ENCODE peak calls at places on chromosome 21, in four cellular contexts. J is lower lobe of right lung; U is body of pancreas; Q is natural killer cell treated with Interleukin-12 subunit alpha and Interleukin-12 subunit beta and Interleukin-15 and Interleukin-18, amount 100 ng/mL, for 72 hours. O is an unnamed sample.

GRCh38 chr21:45296638-45297037 is 8.9 kb upstream of the POFUT2 start:
- DNase-seq in J (no peak), U (no peak), Q (no peak), O (no peak)

GRCh38 chr21:35394634-35395369 is 345.7 kb upstream of the RUNX1 start:
- DNase-seq in J (no peak), Q (peak; percentile 65), U (no peak), O (no peak)

GRCh38 chr21:33844104-33844889 is 71.3 kb downstream of the ATP5PO start:
- DNase-seq in J (no peak), U (peak; percentile 44), Q (no peak), O (no peak)

GRCh38 chr21:14981246-14981645 is 83.6 kb downstream of the NRIP1 start:
- DNase-seq in J (no peak), Q (no peak), U (no peak), O (no peak)

GRCh38 chr21:28568692-28569091 is 424.0 kb downstream of the LTN1 start:
- DNase-seq in J (no peak), Q (no peak), U (no peak), O (no peak)

GRCh38 chr21:44618504-44618903 is 6.6 kb downstream of the KRTAP10-8 start:
- DNase-seq in U (no peak), J (peak; percentile 53), Q (no peak), O (peak; percentile 47)

GRCh38 chr21:41956926-41957729 is 3.3 kb upstream of the C2CD2 start:
- DNase-seq in Q (peak; percentile 28), U (no peak), J (no peak), O (no peak)

GRCh38 chr21:29091032-29091431 is 17.6 kb upstream of the CCT8 start:
- DNase-seq in Q (no peak), J (no peak), U (no peak), O (no peak)

GRCh38 chr21:46622226-46622625 is 13.2 kb upstream of the PRMT2 start:
- DNase-seq in U (no peak), J (peak; percentile 70), Q (peak; percentile 68), O (no peak)

GRCh38 chr21:37139902-37140301 is 66.8 kb downstream of the TTC3 start:
- DNase-seq in U (no peak), J (no peak), Q (no peak), O (no peak)

GRCh38 chr21:42317826-42318746 is 2.9 kb upstream of the TFF3 start:
- DNase-seq in Q (no peak), U (no peak), J (no peak), O (no peak)

GRCh38 chr21:14453339-14453738 is 70.4 kb upstream of the HSPA13 start:
- DNase-seq in J (no peak), Q (peak; percentile 63), U (no peak), O (no peak)

GRCh38 chr21:27648560-27648959 is 681.7 kb upstream of the ADAMTS5 start:
- DNase-seq in Q (no peak), U (no peak), J (no peak), O (no peak)

GRCh38 chr21:26115346-26115745 is 55.2 kb downstream of the APP start:
- DNase-seq in Q (no peak), U (peak; percentile 25), J (no peak), O (no peak)

GRCh38 chr21:42061195-42061865 is 9.8 kb upstream of the UMODL1 start:
- DNase-seq in Q (no peak), U (no peak), J (peak; percentile 77), O (no peak)

GRCh38 chr21:45930792-45931191 is 50.8 kb upstream of the COL6A1 start:
- DNase-seq in J (no peak), Q (no peak), U (no peak), O (no peak)

GRCh38 chr21:36725793-36726386 is 27.0 kb downstream of the SIM2 start:
- DNase-seq in U (no peak), J (no peak), Q (no peak), O (peak; percentile 34)

GRCh38 chr21:46196733-46197132 is 12.5 kb upstream of the SPATC1L start:
- DNase-seq in U (no peak), Q (no peak), J (peak; percentile 33), O (peak; percentile 40)

GRCh38 chr21:42744520-42745445 is 91.4 kb downstream of the PDE9A start:
- DNase-seq in J (no peak), Q (no peak), U (no peak), O (no peak)